ENCODE peak calls at places on chromosomes 4 and X, in ten cellular contexts. S is heart left ventricle; O is naive thymus-derived CD8-positive, alpha-beta T cell; T is tibial nerve; N is Calu3; M is T-helper 17 cell; J is tibial artery; Z is NCI-H1930; H is activated naive CD8-positive, alpha-beta T cell treated with anti-CD3 and anti-CD28 coated beads, Interleukin-2, amount 10 ng/mL, durations not matched to agents 7 days and 5 days; A is amniotic stem cell. C is an unnamed sample.

GRCh38 chrX:1906028-1906427 is 291.2 kb downstream of the ASMT start:
- DNase-seq in S (no peak), O (no peak), T (no peak), N (no peak), M (no peak), J (no peak), Z (no peak), H (no peak), A (no peak), C (no peak)

GRCh38 chr4:126541820-126542219 is 1090.9 kb upstream of the INTU start:
- DNase-seq in S (no peak), O (no peak), T (no peak), N (no peak), M (no peak), J (no peak), Z (no peak), H (no peak), A (no peak), C (no peak)

GRCh38 chrX:129786210-129786651 is 6.5 kb downstream of the SASH3 start:
- DNase-seq in S (no peak), O (no peak), T (no peak), N (no peak), M (no peak), J (no peak), Z (no peak), H (no peak), A (no peak), C (no peak)

GRCh38 chrX:40068048-40068447 is 29.7 kb downstream of the BCOR start:
- DNase-seq in S (no peak), O (peak), T (no peak), N (no peak), M (no peak), J (no peak), Z (no peak), H (no peak), A (no peak), C (no peak)

GRCh38 chr4:155889036-155889793 is 14.3 kb upstream of the TDO2 start:
- DNase-seq in S (no peak), O (no peak), T (no peak), N (peak), M (no peak), J (no peak), Z (no peak), H (no peak), A (peak), C (no peak)

GRCh38 chr4:163462556-163462955 is 11.0 kb downstream of the TKTL2 start:
- DNase-seq in S (no peak), O (no peak), T (no peak), N (no peak), M (no peak), J (no peak), Z (no peak), H (no peak), A (no peak), C (no peak)

GRCh38 chrX:17174671-17175070 is 200.3 kb upstream of the NHS start:
- DNase-seq in S (peak), O (no peak), T (peak), N (no peak), M (no peak), J (no peak), Z (no peak), H (no peak), A (no peak), C (no peak)

GRCh38 chrX:39903937-39904336 is 193.8 kb downstream of the BCOR start:
- DNase-seq in S (no peak), O (no peak), T (no peak), N (no peak), M (no peak), J (no peak), Z (no peak), H (no peak), A (peak), C (no peak)

GRCh38 chr4:152308925-152309324 is 227.0 kb downstream of the FBXW7 start:
- DNase-seq in S (no peak), O (no peak), T (no peak), N (no peak), M (no peak), J (no peak), Z (peak), H (no peak), A (no peak), C (no peak)

GRCh38 chrX:1358793-1359476 is 22.4 kb downstream of the IL3RA start:
- DNase-seq in S (no peak), O (no peak), T (no peak), N (no peak), M (no peak), J (no peak), Z (no peak), H (no peak), A (no peak), C (no peak)

GRCh38 chr4:68606240-68606639 is 30.1 kb upstream of the UGT2B17 start:
- DNase-seq in S (no peak), O (no peak), T (no peak), N (no peak), M (no peak), J (no peak), Z (no peak), H (no peak), A (no peak), C (no peak)

GRCh38 chr4:186472948-186473347 is 82.4 kb downstream of the MTNR1A start:
- DNase-seq in S (no peak), O (no peak), T (no peak), N (no peak), M (no peak), J (no peak), Z (no peak), H (no peak), A (no peak), C (no peak)

GRCh38 chrX:85897376-85898110 is 149.8 kb downstream of the CHM start:
- DNase-seq in S (no peak), O (no peak), T (no peak), N (no peak), M (no peak), J (no peak), Z (no peak), H (no peak), A (no peak), C (no peak)

GRCh38 chrX:40170830-40171512 is 73.2 kb upstream of the BCOR start:
- DNase-seq in S (no peak), O (no peak), T (no peak), N (no peak), M (no peak), J (no peak), Z (no peak), H (no peak), A (no peak), C (no peak)

GRCh38 chr4:124000233-124000632 is 603.6 kb downstream of the SPRY1 start:
- DNase-seq in S (no peak), O (no peak), T (no peak), N (no peak), M (no peak), J (no peak), Z (no peak), H (no peak), A (no peak), C (no peak)

GRCh38 chr4:105128208-105128607 is 18.5 kb upstream of the TET2 start:
- DNase-seq in S (no peak), O (no peak), T (no peak), N (no peak), M (no peak), J (no peak), Z (no peak), H (no peak), A (no peak), C (no peak)

GRCh38 chr4:20422398-20422797 is 170.7 kb downstream of the SLIT2 start:
- DNase-seq in S (peak), O (peak), T (no peak), N (peak), M (peak), J (no peak), Z (no peak), H (no peak), A (no peak), C (no peak)

GRCh38 chr4:123699823-123700822 is 303.5 kb downstream of the SPRY1 start:
- DNase-seq in S (peak), O (no peak), T (no peak), N (no peak), M (no peak), J (no peak), Z (no peak), H (no peak), A (peak), C (no peak)

GRCh38 chrX:43589735-43590515 is 66.2 kb upstream of the MAOA start:
- DNase-seq in S (no peak), O (no peak), T (peak), N (no peak), M (no peak), J (no peak), Z (no peak), H (no peak), A (no peak), C (no peak)

GRCh38 chr4:141339966-141340365 is 119.3 kb downstream of the ZNF330 start:
- DNase-seq in S (no peak), O (no peak), T (no peak), N (no peak), M (no peak), J (no peak), Z (no peak), H (no peak), A (no peak), C (no peak)

C was measured in CD4-positive, alpha-beta T cell.